ENCODE peak calls at places on chromosome 16, in ten cellular contexts. C is AG10803, I is colonic mucosa, R is AG09309, U is ascending aorta, T is cardiac muscle cell, S is fibroblast of pulmonary artery, K is fibroblast of the aortic adventitia, B is dorsolateral prefrontal cortex, L is epithelial cell of esophagus. J is an unnamed sample.

GRCh38 chr16:10541396-10541795 is 39.0 kb downstream of the EMP2 start:
- DNase-seq in I (no peak), S (no peak), K (no peak), B (no peak), U (no peak), T (no peak), C (no peak), R (no peak), L (no peak), J (no peak)

GRCh38 chr16:53369921-53370320 is 64.3 kb upstream of the RBL2 start:
- DNase-seq in K (no peak), U (no peak), C (peak), L (peak), T (peak), R (peak), I (no peak), B (no peak), S (peak), J (no peak)

GRCh38 chr16:63617990-63618763 is 1503.7 kb downstream of the CDH11 start:
- DNase-seq in T (peak), R (no peak), I (peak), L (peak), C (no peak), S (peak), B (no peak), U (no peak), K (no peak), J (no peak)

GRCh38 chr16:1772362-1772907 is at the start of gene EME2:
- DNase-seq in B (no peak), K (no peak), U (no peak), S (no peak), R (no peak), I (peak), L (peak), T (no peak), C (no peak), J (no peak)

GRCh38 chr16:50313596-50314483 is 47.5 kb downstream of the ADCY7 start:
- DNase-seq in S (peak), K (peak), L (peak), C (peak), R (no peak), B (peak), T (peak), U (no peak), I (no peak), J (no peak)

GRCh38 chr16:56576585-56577299 is 11.9 kb downstream of the MT4 start:
- DNase-seq in R (peak), B (no peak), U (no peak), C (peak), T (peak), L (peak), S (peak), K (peak), I (peak), J (peak)

GRCh38 chr16:65494609-65495008 is 372.7 kb upstream of the CDH11 start:
- DNase-seq in T (no peak), B (no peak), L (no peak), K (no peak), S (no peak), I (no peak), R (no peak), C (no peak), U (no peak), J (no peak)

GRCh38 chr16:17359778-17360177 is 111.0 kb downstream of the XYLT1 start:
- DNase-seq in R (peak), I (no peak), L (no peak), T (peak), U (no peak), B (no peak), C (peak), K (peak), S (no peak), J (no peak)

GRCh38 chr16:64983226-64983625 is 138.6 kb downstream of the CDH11 start:
- DNase-seq in K (no peak), I (no peak), U (no peak), R (no peak), C (peak), B (no peak), S (no peak), T (no peak), L (no peak), J (no peak)

GRCh38 chr16:64417711-64418227 is 704.1 kb downstream of the CDH11 start:
- DNase-seq in C (peak), T (peak), B (no peak), L (no peak), R (peak), S (peak), K (peak), I (no peak), U (no peak), J (no peak)

GRCh38 chr16:12573730-12574383 is 229.8 kb downstream of the CPPED1 start:
- DNase-seq in C (peak), T (peak), K (peak), L (no peak), I (peak), B (peak), S (peak), U (no peak), R (no peak), J (peak)

GRCh38 chr16:73483076-73483791 is 435.3 kb upstream of the ZFHX3 start:
- DNase-seq in S (no peak), R (no peak), L (no peak), U (no peak), K (no peak), C (no peak), T (no peak), B (no peak), I (no peak), J (no peak)

GRCh38 chr16:67801889-67802288 is 4.5 kb downstream of the RANBP10 start:
- DNase-seq in L (no peak), B (no peak), K (no peak), C (no peak), S (no peak), T (no peak), I (no peak), R (no peak), U (no peak), J (no peak)

DNA sequence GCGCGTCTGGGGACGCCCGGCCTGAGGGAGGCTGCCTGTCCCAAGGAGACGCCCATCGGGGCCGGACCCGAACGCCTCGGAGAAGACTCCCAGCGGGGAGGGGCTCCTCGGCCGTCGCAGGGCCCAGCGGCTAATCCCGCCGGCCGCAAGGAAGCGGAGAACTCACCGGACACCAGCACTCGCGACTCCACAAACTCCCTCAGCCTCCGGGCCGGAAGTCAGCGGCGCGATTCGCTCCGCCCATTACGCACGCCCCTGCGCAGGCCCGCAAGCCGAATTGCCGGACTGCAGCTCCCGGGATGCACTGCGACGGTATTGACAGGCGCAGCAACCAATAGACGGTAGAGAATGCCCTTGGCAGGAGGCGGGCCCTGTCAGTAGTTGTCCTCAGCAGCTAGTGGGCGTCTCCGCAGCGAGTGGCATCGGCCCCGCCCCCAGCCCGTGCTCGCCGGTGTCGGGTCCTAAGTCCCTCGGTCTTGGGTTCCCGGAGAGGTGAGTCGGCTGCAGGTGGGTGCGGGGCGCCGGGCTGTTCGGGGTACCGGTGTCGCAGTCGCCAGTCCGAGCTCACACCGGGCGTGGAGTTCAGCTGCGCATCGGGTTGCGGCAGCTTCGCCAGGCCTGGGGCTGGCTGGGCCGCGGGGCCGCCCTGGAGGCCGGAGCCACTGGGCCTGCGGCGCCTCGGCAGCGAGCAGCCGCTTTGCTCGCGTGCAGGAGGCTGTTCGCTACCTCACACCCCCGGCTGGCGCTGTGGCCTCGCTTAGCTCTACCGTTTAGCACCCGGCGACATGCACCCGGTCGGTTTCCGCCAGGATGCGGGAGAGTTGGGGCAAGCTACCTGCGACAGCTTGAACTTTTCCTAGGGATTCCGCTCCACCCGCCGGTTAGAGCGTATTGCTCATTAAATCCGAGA is at the start of the genes ZNF174 and ZSCAN32:
- DNase-seq in L (peak), U (peak), B (peak), C (peak), I (peak), S (peak), K (peak), T (peak), R (peak), J (peak)
- TF ChIP-seq CTCF in L (no peak), U (no peak), B (peak), C (no peak), I (no peak), S (no peak), K (no peak), T (no peak), R (no peak), J (no peak)

GRCh38 chr16:87506423-87507350 is 13.9 kb upstream of the ZCCHC14 start:
- DNase-seq in L (no peak), C (no peak), S (no peak), T (no peak), U (no peak), R (no peak), I (no peak), B (no peak), K (no peak), J (no peak)
- H3K4me3 ChIP-seq in L (no peak), C (no peak), S (no peak), T (no peak), U (no peak), R (no peak), I (no peak), B (no peak), K (no peak), J (no peak)

GRCh38 chr16:19330801-19331484 is 45.4 kb downstream of the CLEC19A start:
- DNase-seq in S (no peak), B (peak), L (peak), C (peak), R (no peak), K (peak), T (peak), I (no peak), U (no peak), J (no peak)
- TF ChIP-seq CTCF in S (no peak), B (no peak), L (peak), C (no peak), R (no peak), K (no peak), T (no peak), I (no peak), U (no peak), J (no peak)

GRCh38 chr16:77998350-77999023 is 23.9 kb upstream of the CLEC3A start:
- DNase-seq in I (no peak), T (no peak), L (no peak), K (no peak), C (no peak), U (no peak), R (no peak), S (no peak), B (no peak), J (no peak)

GRCh38 chr16:77995843-77996455 is 26.4 kb upstream of the CLEC3A start:
- DNase-seq in B (no peak), K (no peak), T (no peak), I (no peak), S (no peak), L (no peak), U (no peak), R (no peak), C (no peak), J (no peak)

GRCh38 chr16:77991701-77992100 is 30.6 kb upstream of the CLEC3A start:
- DNase-seq in S (no peak), L (peak), C (no peak), U (no peak), I (no peak), T (no peak), K (no peak), R (no peak), B (no peak), J (no peak)

GRCh38 chr16:77993586-77993985 is 28.8 kb upstream of the CLEC3A start:
- DNase-seq in R (no peak), I (peak), S (no peak), U (no peak), T (no peak), B (no peak), K (peak), C (peak), L (peak), J (no peak)

GRCh38 chr16:77993111-77993571 is 29.2 kb upstream of the CLEC3A start:
- DNase-seq in K (peak), B (no peak), S (no peak), R (peak), L (peak), C (peak), U (no peak), I (no peak), T (no peak), J (peak)
- H3K4me3 ChIP-seq in K (peak), B (no peak), S (no peak), R (no peak), L (no peak), C (peak), U (no peak), I (no peak), T (no peak), J (no peak)

DNA sequence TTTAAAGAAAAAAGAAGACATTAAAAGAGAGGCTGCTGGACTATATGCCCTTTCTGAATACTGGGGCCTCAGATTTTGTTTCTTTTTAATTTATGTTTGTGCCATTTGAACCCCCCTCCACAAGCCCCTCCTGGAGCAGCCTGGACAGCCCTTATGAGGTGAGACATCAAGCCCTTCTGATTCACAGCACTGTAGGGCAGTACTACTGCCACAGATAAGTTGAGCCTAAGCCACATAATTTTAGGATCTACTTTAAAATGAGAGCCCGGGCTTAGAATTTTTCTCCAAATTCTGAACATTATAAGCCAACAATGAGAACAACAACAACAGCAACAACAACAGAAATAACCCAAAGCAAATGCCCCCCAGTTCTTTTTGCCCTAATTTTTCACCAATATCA is 256.9 kb upstream of the SALL1 start:
- DNase-seq in C (no peak), B (no peak), U (no peak), T (no peak), I (no peak), K (no peak), S (no peak), L (no peak), R (no peak), J (no peak)
- TF ChIP-seq CTCF in C (no peak), B (no peak), U (no peak), T (no peak), I (no peak), K (no peak), S (no peak), L (no peak), R (no peak), J (no peak)

J was measured in HFF-Myc.